ENCODE peak calls at places on chromosome 2, in five cellular contexts. M is body of pancreas, Q is fibroblast of mammary gland, T is colonic mucosa, Y is cardiac fibroblast. E is an unnamed sample.

GRCh38 chr2:112959109-112959591 is 18.7 kb upstream of the IL36G start:
- DNase-seq in M (no peak), Q (no peak), T (no peak), Y (no peak), E (no peak)

GRCh38 chr2:233428438-233428837 is 74.1 kb downstream of the DGKD start:
- DNase-seq in M (no peak), Q (no peak), T (no peak), Y (no peak), E (no peak)

GRCh38 chr2:64359892-64360657 is 93.9 kb upstream of the LGALSL start:
- DNase-seq in M (peak), Q (peak), T (peak), Y (peak), E (peak)

GRCh38 chr2:211113294-211114175 is 557.1 kb downstream of the CPS1 start:
- DNase-seq in M (no peak), Q (no peak), T (no peak), Y (no peak), E (no peak)

GRCh38 chr2:100786297-100786658 is 33.7 kb upstream of the NPAS2 start:
- DNase-seq in M (no peak), Q (peak), T (peak), Y (peak), E (peak)

GRCh38 chr2:240465765-240466578 is 30.5 kb downstream of the GPC1 start:
- DNase-seq in M (no peak), Q (no peak), T (no peak), Y (no peak), E (no peak)

GRCh38 chr2:235467586-235467985 is 26.3 kb upstream of the AGAP1 start:
- DNase-seq in M (no peak), Q (peak), T (no peak), Y (peak), E (peak)

GRCh38 chr2:170843656-170844055 is 27.0 kb downstream of the GAD1 start:
- DNase-seq in M (no peak), Q (peak), T (no peak), Y (peak), E (peak)

GRCh38 chr2:134020608-134021007 is 233.3 kb upstream of the MGAT5 start:
- DNase-seq in M (no peak), Q (no peak), T (no peak), Y (no peak), E (no peak)

GRCh38 chr2:29747786-29748470 is 173.5 kb downstream of the ALK start:
- DNase-seq in M (no peak), Q (peak), T (no peak), Y (peak), E (peak)

GRCh38 chr2:26786207-26787023 is 559 bp downstream of the CENPA start:
- DNase-seq in M (no peak), Q (no peak), T (peak), Y (no peak), E (no peak)

GRCh38 chr2:77566582-77566981 is 44.4 kb upstream of the LRRTM4 start:
- DNase-seq in M (no peak), Q (no peak), T (no peak), Y (no peak), E (peak)

GRCh38 chr2:134137182-134137595 is 116.7 kb upstream of the MGAT5 start:
- DNase-seq in M (peak), Q (peak), T (no peak), Y (peak), E (peak)

GRCh38 chr2:46335404-46335965 is 38.3 kb downstream of the EPAS1 start:
- DNase-seq in M (peak), Q (peak), T (peak), Y (peak), E (peak)

GRCh38 chr2:110783474-110783873 is 51.1 kb downstream of the ACOXL start:
- DNase-seq in M (no peak), Q (no peak), T (no peak), Y (no peak), E (no peak)

GRCh38 chr2:197258580-197258979 is 52.0 kb downstream of the ANKRD44 start:
- DNase-seq in M (no peak), Q (peak), T (no peak), Y (peak), E (no peak)

GRCh38 chr2:147451131-147451530 is 393.7 kb upstream of the ACVR2A start:
- DNase-seq in M (no peak), Q (no peak), T (no peak), Y (peak), E (no peak)

GRCh38 chr2:208366215-208367132 is 40.1 kb upstream of the PTH2R start:
- DNase-seq in M (no peak), Q (no peak), T (no peak), Y (no peak), E (no peak)

GRCh38 chr2:196503398-196503797 is 136.1 kb upstream of the CCDC150 start:
- DNase-seq in M (no peak), Q (no peak), T (no peak), Y (no peak), E (no peak)

GRCh38 chr2:232328038-232328435 is 50.5 kb upstream of the ALPP start:
- DNase-seq in M (peak), Q (no peak), T (no peak), Y (no peak), E (no peak)

GRCh38 chr2:59277656-59278055 is 1036.5 kb upstream of the FANCL start:
- DNase-seq in M (no peak), Q (peak), T (no peak), Y (no peak), E (peak)

GRCh38 chr2:186732843-186733242 is 39.0 kb downstream of the FAM171B start:
- DNase-seq in M (no peak), Q (no peak), T (no peak), Y (no peak), E (no peak)

GRCh38 chr2:118084483-118085089 is 3.7 kb upstream of the INSIG2 start:
- DNase-seq in M (no peak), Q (no peak), T (no peak), Y (no peak), E (no peak)

GRCh38 chr2:112187805-112188596 is 49.8 kb downstream of the FBLN7 start:
- DNase-seq in M (no peak), Q (no peak), T (peak), Y (peak), E (peak)

GRCh38 chr2:47485751-47486300 is 82.9 kb downstream of the MSH2 start:
- DNase-seq in M (no peak), Q (peak), T (no peak), Y (no peak), E (no peak)

GRCh38 chr2:101524811-101525430 is 50.0 kb upstream of the RFX8 start:
- DNase-seq in M (no peak), Q (no peak), T (no peak), Y (peak), E (no peak)

GRCh38 chr2:6730003-6730402 is 135.7 kb downstream of the CMPK2 start:
- DNase-seq in M (no peak), Q (no peak), T (no peak), Y (no peak), E (peak)

GRCh38 chr2:108169982-108170625 is 69.7 kb upstream of the SULT1C3 start:
- DNase-seq in M (no peak), Q (peak), T (no peak), Y (peak), E (peak)

GRCh38 chr2:235533616-235534385 is 40.0 kb downstream of the AGAP1 start:
- DNase-seq in M (no peak), Q (no peak), T (no peak), Y (no peak), E (no peak)

GRCh38 chr2:190534310-190535118 is at the start of gene NEMP2:
- DNase-seq in M (peak), Q (peak), T (peak), Y (peak), E (no peak)

GRCh38 chr2:148253716-148254115 is 232.8 kb downstream of the MBD5 start:
- DNase-seq in M (no peak), Q (peak), T (no peak), Y (no peak), E (peak)

GRCh38 chr2:109702250-109702985 is 88.3 kb downstream of the SOWAHC start:
- DNase-seq in M (no peak), Q (peak), T (no peak), Y (peak), E (peak)

GRCh38 chr2:69617744-69618143 is 25.8 kb downstream of the AAK1 start:
- DNase-seq in M (no peak), Q (no peak), T (no peak), Y (no peak), E (no peak)

GRCh38 chr2:1546023-1546591 is 132.8 kb downstream of the TPO start:
- DNase-seq in M (peak), Q (peak), T (no peak), Y (peak), E (peak)

GRCh38 chr2:191703079-191703725 is 25.3 kb downstream of the NABP1 start:
- DNase-seq in M (no peak), Q (no peak), T (no peak), Y (no peak), E (no peak)

GRCh38 chr2:46323671-46324207 is 26.5 kb downstream of the EPAS1 start:
- DNase-seq in M (no peak), Q (no peak), T (no peak), Y (no peak), E (peak)

GRCh38 chr2:220553150-220553549 is 925.7 kb downstream of the SLC4A3 start:
- DNase-seq in M (no peak), Q (no peak), T (no peak), Y (peak), E (no peak)

GRCh38 chr2:5459041-5459440 is 233.1 kb upstream of the SOX11 start:
- DNase-seq in M (no peak), Q (no peak), T (no peak), Y (no peak), E (no peak)

GRCh38 chr2:38529208-38529607 is 73.5 kb downstream of the HNRNPLL start:
- DNase-seq in M (no peak), Q (no peak), T (no peak), Y (no peak), E (no peak)

GRCh38 chr2:38524580-38524979 is 78.1 kb downstream of the HNRNPLL start:
- DNase-seq in M (no peak), Q (no peak), T (no peak), Y (no peak), E (no peak)

GRCh38 chr2:38526195-38526594 is 76.5 kb downstream of the HNRNPLL start:
- DNase-seq in M (no peak), Q (peak), T (no peak), Y (peak), E (no peak)

GRCh38 chr2:38527338-38528007 is 75.3 kb downstream of the HNRNPLL start:
- DNase-seq in M (no peak), Q (no peak), T (no peak), Y (no peak), E (no peak)

DNA sequence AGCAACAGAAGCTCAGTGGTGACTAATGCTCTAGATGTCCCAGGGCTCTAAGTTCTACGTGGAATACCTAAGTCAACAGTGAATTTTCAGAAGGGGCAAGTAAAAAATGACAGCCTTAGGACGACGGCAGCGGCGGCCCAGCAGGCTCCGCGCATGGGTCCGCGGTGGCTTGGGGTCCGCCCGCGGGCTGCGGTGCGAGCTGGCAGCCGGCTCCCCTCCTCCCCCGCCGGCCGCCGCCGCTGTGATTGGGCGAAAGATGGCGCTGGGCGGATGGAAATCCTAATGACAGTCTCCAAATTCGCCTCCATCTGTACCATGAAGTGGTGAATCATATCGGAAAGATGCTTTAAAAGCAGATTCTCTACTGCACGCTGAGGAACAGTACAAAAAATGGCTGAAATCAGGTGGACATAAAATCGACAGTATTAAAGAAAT is 74.7 kb downstream of the HNRNPLL start:
- DNase-seq in M (peak), Q (peak), T (no peak), Y (peak), E (peak)
- TF ChIP-seq CTCF in M (no peak), Q (no peak), T (no peak), Y (no peak), E (no peak)

GRCh38 chr2:44952143-44952805 is 10.8 kb downstream of the SIX3 start:
- DNase-seq in M (peak), Q (peak), T (no peak), Y (peak), E (peak)
- H3K4me3 ChIP-seq in M (no peak), Q (peak), T (peak), Y (peak), E (peak)

DNA sequence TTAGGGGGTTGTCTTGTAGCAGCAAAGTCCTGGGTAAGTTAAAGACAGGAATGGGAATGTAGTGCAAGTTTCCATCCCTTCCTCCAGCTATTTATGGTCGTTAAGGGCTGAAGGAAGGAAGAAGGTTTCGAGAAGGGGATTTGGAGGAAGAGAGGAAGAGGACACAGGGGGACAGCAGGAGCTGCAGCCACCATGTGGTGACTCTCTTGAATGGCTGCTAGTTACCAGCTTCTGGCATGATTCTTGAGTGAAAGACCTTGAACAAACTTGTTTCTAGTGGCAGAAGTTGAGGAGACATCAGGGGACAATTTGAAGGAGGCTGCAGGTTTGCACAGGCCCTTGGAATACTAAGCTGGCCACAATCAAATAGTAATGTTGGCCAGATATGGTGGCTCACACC is 116.6 kb downstream of the MTX2 start:
- DNase-seq in M (no peak), Q (no peak), T (no peak), Y (no peak), E (no peak)
- TF ChIP-seq CTCF in M (no peak), Q (no peak), T (no peak), Y (no peak), E (no peak)

DNA sequence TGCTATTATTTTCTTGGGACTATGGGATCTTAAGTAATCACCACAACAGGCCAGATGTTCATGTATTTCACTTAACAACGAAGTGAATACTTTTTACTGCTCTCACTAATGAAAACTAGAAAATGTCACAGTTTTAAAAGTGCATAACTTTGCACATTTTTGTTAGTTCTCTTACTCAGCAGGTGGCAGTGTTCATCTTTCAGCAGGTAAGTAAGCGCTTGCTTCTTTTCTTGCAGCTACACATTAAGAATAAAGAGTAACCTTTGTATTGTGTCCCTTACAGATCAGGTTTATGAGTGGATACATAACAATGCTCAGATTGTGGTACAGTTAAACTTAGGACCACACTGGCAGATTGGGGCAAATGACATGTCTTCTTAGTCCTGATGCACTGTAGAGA is 61.0 kb downstream of the DAW1 start:
- DNase-seq in M (no peak), Q (no peak), T (no peak), Y (no peak), E (peak)
- H3K4me3 ChIP-seq in M (no peak), Q (no peak), T (no peak), Y (no peak), E (no peak)

GRCh38 chr2:238835726-238836301 is 12.1 kb upstream of the TWIST2 start:
- DNase-seq in M (no peak), Q (no peak), T (no peak), Y (no peak), E (no peak)
- TF ChIP-seq CTCF in M (no peak), Q (peak), T (no peak), Y (peak), E (peak)

DNA sequence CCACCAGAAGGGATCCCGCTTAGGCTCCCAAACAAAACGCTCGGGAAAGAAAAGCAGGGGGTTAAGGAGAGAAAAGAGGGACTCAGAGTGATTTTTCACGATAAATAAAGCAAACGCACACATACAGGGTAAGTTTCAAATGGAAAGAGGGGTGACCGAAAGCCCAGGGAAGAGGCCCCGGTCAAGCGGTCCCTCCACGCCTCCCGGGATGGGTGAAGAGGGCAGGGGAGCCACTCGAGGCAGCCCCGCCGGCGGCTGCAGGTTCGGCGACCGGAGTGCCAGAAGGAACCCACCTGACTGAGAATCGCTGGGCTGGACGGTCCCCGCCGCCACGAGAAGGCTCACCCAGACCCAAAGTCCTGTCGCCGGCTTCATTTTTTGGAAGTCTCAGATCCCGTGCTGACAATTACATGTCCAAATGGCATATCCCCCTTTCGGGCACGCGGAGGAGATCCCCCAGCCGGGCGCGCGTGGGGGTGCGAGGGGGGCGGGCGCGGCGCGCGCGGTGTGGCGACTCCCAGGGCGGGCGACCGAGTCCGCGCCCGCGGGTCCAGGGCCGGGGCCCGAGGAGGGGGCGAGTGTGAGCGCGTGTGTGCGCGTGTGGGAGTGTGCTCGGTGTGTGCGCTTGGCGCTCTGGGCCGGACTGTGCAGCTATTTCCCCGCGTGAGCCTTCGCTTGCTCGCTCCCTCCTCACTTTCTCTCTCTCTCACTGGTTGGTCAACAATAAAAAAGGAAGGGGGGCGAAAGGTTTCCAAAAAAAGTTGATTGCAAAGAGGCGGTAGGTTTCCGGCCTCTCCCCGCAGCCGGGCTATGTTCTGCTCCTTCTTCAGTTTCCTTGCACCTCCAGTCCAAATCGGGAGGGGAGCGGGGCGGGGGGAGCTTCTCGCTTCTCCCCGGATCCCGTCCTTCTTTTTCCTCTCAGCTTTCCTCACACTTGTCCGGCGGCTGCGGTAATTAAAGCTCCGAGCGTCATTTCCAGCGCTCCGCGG is at the start of gene ERBB4:
- DNase-seq in M (peak), Q (no peak), T (no peak), Y (no peak), E (no peak)
- H3K4me3 ChIP-seq in M (peak), Q (peak), T (peak), Y (peak), E (peak)

DNA sequence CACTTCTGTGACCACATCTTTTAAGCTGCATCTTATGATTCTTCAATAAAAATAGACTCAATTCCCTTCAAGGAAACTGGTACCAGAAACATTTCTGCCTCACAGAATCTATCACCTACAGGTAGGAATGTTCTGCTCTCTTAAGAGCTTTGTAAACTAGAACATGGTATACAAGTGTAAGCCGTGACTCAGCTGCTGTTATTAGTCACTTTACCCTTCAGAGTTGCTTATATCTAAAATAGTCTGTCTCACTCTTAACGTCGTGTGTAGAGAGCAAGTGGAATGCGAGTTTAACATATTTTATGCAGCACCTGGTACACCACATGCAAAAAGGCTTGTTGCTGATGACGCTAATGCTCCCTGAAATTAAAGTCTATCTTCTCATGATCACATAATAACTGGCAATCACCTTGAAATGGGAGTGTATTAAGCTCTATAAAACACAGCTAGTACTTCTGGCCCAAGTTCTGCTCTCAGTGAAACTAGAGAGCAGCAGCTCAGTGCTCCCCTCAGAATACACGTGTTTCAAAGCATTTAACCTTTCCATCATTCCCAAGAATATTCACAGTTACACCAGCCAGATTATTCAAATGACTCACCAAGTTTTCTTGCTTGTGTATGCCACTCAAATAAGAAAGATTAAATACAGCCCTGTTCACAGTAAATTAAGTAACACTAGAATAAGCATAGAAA is 420.0 kb downstream of the ZEB2 start:
- DNase-seq in M (no peak), Q (peak), T (no peak), Y (peak), E (peak)
- TF ChIP-seq CTCF in M (no peak), Q (peak), T (no peak), Y (peak), E (peak)